ENCODE peak calls at places on chromosomes 7 and 10, in four cellular contexts. I, V, O and J are unnamed samples.

GRCh38 chr10:100008708-100009282 is 952 bp downstream of the DNMBP start:
- DNase-seq in I (no peak), V (peak; percentile 9), O (no peak), J (no peak)

GRCh38 chr7:134081695-134082094 is 45.4 kb upstream of the LRGUK start:
- DNase-seq in I (no peak), V (no peak), O (no peak), J (no peak)

GRCh38 chr7:18552311-18552916 is 56.9 kb downstream of the HDAC9 start:
- DNase-seq in I (no peak), V (peak; percentile 69), O (peak; percentile 5), J (no peak)

GRCh38 chr10:68562666-68563522 is 2.8 kb downstream of the TET1 start:
- DNase-seq in I (no peak), V (no peak), O (no peak), J (no peak)

GRCh38 chr7:130069179-130069977 is 956 bp upstream of the KLHDC10 start:
- DNase-seq in I (no peak), V (peak; percentile 5), O (no peak), J (no peak)

GRCh38 chr7:155486783-155487508 is 29.0 kb downstream of the EN2 start:
- DNase-seq in I (no peak), V (no peak), O (no peak), J (no peak)

GRCh38 chr7:54709283-54709682 is 49.7 kb downstream of the SEC61G start:
- DNase-seq in I (no peak), V (no peak), O (no peak), J (no peak)

GRCh38 chr7:23373151-23374004 is 74.2 kb downstream of the MALSU1 start:
- DNase-seq in I (peak; percentile 45), V (no peak), O (no peak), J (no peak)

GRCh38 chr7:98322331-98323260 is 41.1 kb downstream of the BRI3 start:
- DNase-seq in I (no peak), V (no peak), O (no peak), J (no peak)

GRCh38 chr10:127872011-127872741 is 20.6 kb downstream of the CLRN3 start:
- DNase-seq in I (no peak), V (no peak), O (no peak), J (no peak)

GRCh38 chr7:114109299-114109698 is 190.5 kb upstream of the PPP1R3A start:
- DNase-seq in I (no peak), V (no peak), O (no peak), J (no peak)

GRCh38 chr10:5466451-5466996 is 32.8 kb downstream of the CALML5 start:
- DNase-seq in I (no peak), V (no peak), O (no peak), J (no peak)

GRCh38 chr10:8403711-8404371 is 349.4 kb downstream of the GATA3 start:
- DNase-seq in I (no peak), V (no peak), O (no peak), J (no peak)

GRCh38 chr10:32004161-32004591 is 52.0 kb downstream of the KIF5B start:
- DNase-seq in I (no peak), V (peak; percentile 70), O (no peak), J (no peak)

GRCh38 chr10:110013615-110014293 is 6.0 kb downstream of the ADD3 start:
- DNase-seq in I (peak; percentile 26), V (no peak), O (no peak), J (no peak)

GRCh38 chr7:107879400-107880035 is 11.5 kb upstream of the DLD start:
- DNase-seq in I (no peak), V (peak; percentile 58), O (peak; percentile 58), J (peak; percentile 56)

GRCh38 chr7:41891967-41892755 is 189.3 kb upstream of the INHBA start:
- DNase-seq in I (no peak), V (no peak), O (no peak), J (no peak)

GRCh38 chr7:82362129-82362528 is 81.4 kb downstream of the CACNA2D1 start:
- DNase-seq in I (no peak), V (no peak), O (no peak), J (no peak)

GRCh38 chr7:28125381-28126046 is 55.1 kb downstream of the JAZF1 start:
- DNase-seq in I (no peak), V (no peak), O (no peak), J (no peak)

GRCh38 chr10:63582686-63583085 is 61.5 kb downstream of the REEP3 start:
- DNase-seq in I (no peak), V (no peak), O (no peak), J (no peak)

GRCh38 chr7:29866490-29866930 is 60.2 kb downstream of the WIPF3 start:
- DNase-seq in I (no peak), V (peak; percentile 84), O (no peak), J (no peak)

GRCh38 chr10:102802920-102803534 is 34.2 kb downstream of the CYP17A1 start:
- DNase-seq in I (no peak), V (no peak), O (no peak), J (no peak)

GRCh38 chr10:78879621-78880020 is 189.1 kb upstream of the ZMIZ1 start:
- DNase-seq in I (no peak), V (no peak), O (no peak), J (no peak)

GRCh38 chr7:2720024-2720423 is 32.0 kb downstream of the AMZ1 start:
- DNase-seq in I (peak; percentile 39), V (no peak), O (no peak), J (no peak)

GRCh38 chr7:132035517-132036362 is 479.3 kb upstream of the PODXL start:
- DNase-seq in I (no peak), V (peak; percentile 23), O (no peak), J (no peak)

GRCh38 chr7:99473315-99473596 is 566 bp downstream of the ZNF789 start:
- DNase-seq in I (no peak), V (peak; percentile 54), O (no peak), J (no peak)

GRCh38 chr10:21134645-21135395 is 237.7 kb upstream of the NEBL start:
- DNase-seq in I (no peak), V (peak; percentile 24), O (no peak), J (peak; percentile 32)

GRCh38 chr10:132637477-132638129 is 100.0 kb downstream of the INPP5A start:
- DNase-seq in I (no peak), V (peak; percentile 94), O (peak; percentile 64), J (peak; percentile 56)

GRCh38 chr10:47405829-47406547 is 21.9 kb upstream of the ZNF488 start:
- DNase-seq in I (no peak), V (no peak), O (no peak), J (no peak)

GRCh38 chr10:59177031-59177861 is 803 bp downstream of the PHYHIPL start:
- DNase-seq in I (no peak), V (peak; percentile 87), O (peak; percentile 2), J (no peak)

GRCh38 chr10:94232711-94233383 is 129.9 kb downstream of the NOC3L start:
- DNase-seq in I (no peak), V (no peak), O (no peak), J (no peak)

GRCh38 chr10:69651362-69651761 is 21.3 kb downstream of the FAM241B start:
- DNase-seq in I (no peak), V (no peak), O (no peak), J (no peak)

GRCh38 chr10:63481815-63482421 is 16.1 kb upstream of the JMJD1C start:
- DNase-seq in I (no peak), V (no peak), O (no peak), J (no peak)